ENCODE peak calls at places on chromosomes 5 and 9, in four cellular contexts. One of them, this sample, is unnamed.
A peak's percentile ranks its signal among the peaks of the same experiment; 100 is the strongest.

GRCh38 chr9:97696823-97697601 is at the start of gene XPA:
- DNase-seq in HCT116: peak; percentile 87
- DNase-seq in colonic mucosa: peak; percentile 97
- DNase-seq in astrocyte: peak; percentile 69
- DNase-seq in this sample: no peak

GRCh38 chr9:34501889-34502425 is 20.8 kb downstream of the ENHO start:
- DNase-seq in HCT116: no peak
- DNase-seq in colonic mucosa: no peak
- DNase-seq in astrocyte: peak; percentile 81
- DNase-seq in this sample: no peak

GRCh38 chr9:107328510-107328909 is 45.4 kb downstream of the RAD23B start:
- DNase-seq in HCT116: no peak
- DNase-seq in colonic mucosa: no peak
- DNase-seq in astrocyte: no peak
- DNase-seq in this sample: no peak

GRCh38 chr5:56737002-56737621 is 78.2 kb upstream of the MAP3K1 start:
- DNase-seq in HCT116: no peak
- DNase-seq in colonic mucosa: no peak
- DNase-seq in astrocyte: peak; percentile 18
- DNase-seq in this sample: no peak

GRCh38 chr5:179149278-179149677 is 89.1 kb downstream of the ZNF354C start:
- DNase-seq in HCT116: no peak
- DNase-seq in colonic mucosa: no peak
- DNase-seq in astrocyte: no peak
- DNase-seq in this sample: no peak

GRCh38 chr9:130451004-130451390 is 6.2 kb downstream of the ASS1 start:
- DNase-seq in HCT116: no peak
- DNase-seq in colonic mucosa: peak; percentile 49
- DNase-seq in astrocyte: no peak
- DNase-seq in this sample: no peak

GRCh38 chr9:136857606-136858412 is 5.7 kb downstream of the MAMDC4 start:
- DNase-seq in HCT116: no peak
- DNase-seq in colonic mucosa: peak; percentile 86
- DNase-seq in astrocyte: no peak
- DNase-seq in this sample: no peak

GRCh38 chr5:96706433-96707111 is 44.4 kb downstream of the CAST start:
- DNase-seq in HCT116: no peak
- DNase-seq in colonic mucosa: no peak
- DNase-seq in astrocyte: no peak
- DNase-seq in this sample: no peak

GRCh38 chr9:4833781-4834560 is 41.2 kb downstream of the RCL1 start:
- DNase-seq in HCT116: no peak
- DNase-seq in colonic mucosa: no peak
- DNase-seq in astrocyte: peak; percentile 39
- DNase-seq in this sample: no peak

GRCh38 chr5:174925586-174925985 is 201.2 kb downstream of the MSX2 start:
- DNase-seq in HCT116: no peak
- DNase-seq in colonic mucosa: no peak
- DNase-seq in astrocyte: no peak
- DNase-seq in this sample: no peak

GRCh38 chr9:14908221-14909206 is 1.7 kb downstream of the FREM1 start:
- DNase-seq in HCT116: no peak
- DNase-seq in colonic mucosa: no peak
- DNase-seq in astrocyte: no peak
- DNase-seq in this sample: no peak

GRCh38 chr9:137388589-137389427 is 34.2 kb downstream of the EXD3 start:
- DNase-seq in HCT116: no peak
- DNase-seq in colonic mucosa: no peak
- DNase-seq in astrocyte: no peak
- DNase-seq in this sample: no peak

GRCh38 chr5:51558682-51559081 is 175.4 kb downstream of the ISL1 start:
- DNase-seq in HCT116: no peak
- DNase-seq in colonic mucosa: no peak
- DNase-seq in astrocyte: no peak
- DNase-seq in this sample: no peak

GRCh38 chr9:98146101-98146991 is 27.3 kb upstream of the TRIM14 start:
- DNase-seq in HCT116: no peak
- DNase-seq in colonic mucosa: peak; percentile 90
- DNase-seq in astrocyte: no peak
- DNase-seq in this sample: peak; percentile 75

GRCh38 chr5:56105511-56106372 is 111.0 kb upstream of the IL6ST start:
- DNase-seq in HCT116: no peak
- DNase-seq in colonic mucosa: no peak
- DNase-seq in astrocyte: no peak
- DNase-seq in this sample: no peak

GRCh38 chr9:98854206-98854756 is 46.8 kb downstream of the GALNT12 start:
- DNase-seq in HCT116: no peak
- DNase-seq in colonic mucosa: no peak
- DNase-seq in astrocyte: peak; percentile 73
- DNase-seq in this sample: no peak

GRCh38 chr5:96280946-96281393 is 152.1 kb downstream of the PCSK1 start:
- DNase-seq in HCT116: no peak
- DNase-seq in colonic mucosa: no peak
- DNase-seq in astrocyte: no peak
- DNase-seq in this sample: no peak

GRCh38 chr5:57097526-57097925 is 76.3 kb upstream of the GPBP1 start:
- DNase-seq in HCT116: no peak
- DNase-seq in colonic mucosa: no peak
- DNase-seq in astrocyte: no peak
- DNase-seq in this sample: no peak

GRCh38 chr9:8115570-8115969 is 316.0 kb upstream of the DMAC1 start:
- DNase-seq in HCT116: no peak
- DNase-seq in colonic mucosa: no peak
- DNase-seq in astrocyte: no peak
- DNase-seq in this sample: no peak

GRCh38 chr5:79241535-79241979 is 5.6 kb downstream of the JMY start:
- DNase-seq in HCT116: no peak
- DNase-seq in colonic mucosa: no peak
- DNase-seq in astrocyte: no peak
- DNase-seq in this sample: no peak

GRCh38 chr9:71106992-71107391 is 14.4 kb downstream of the TRPM3 start:
- DNase-seq in HCT116: no peak
- DNase-seq in colonic mucosa: no peak
- DNase-seq in astrocyte: no peak
- DNase-seq in this sample: no peak

GRCh38 chr9:122931851-122932199 is 513 bp upstream of the ZBTB26 start:
- DNase-seq in HCT116: no peak
- DNase-seq in colonic mucosa: no peak
- DNase-seq in astrocyte: no peak
- DNase-seq in this sample: no peak

GRCh38 chr9:109456811-109457210 is 41.3 kb downstream of the PTPN3 start:
- DNase-seq in HCT116: no peak
- DNase-seq in colonic mucosa: no peak
- DNase-seq in astrocyte: no peak
- DNase-seq in this sample: no peak

GRCh38 chr9:93254806-93255519 is 71.0 kb downstream of the WNK2 start:
- DNase-seq in HCT116: no peak
- DNase-seq in colonic mucosa: no peak
- DNase-seq in astrocyte: no peak
- DNase-seq in this sample: no peak

GRCh38 chr9:109098221-109098959 is 21.4 kb downstream of the TMEM245 start:
- DNase-seq in HCT116: no peak
- DNase-seq in colonic mucosa: no peak
- DNase-seq in astrocyte: peak; percentile 93
- DNase-seq in this sample: no peak

GRCh38 chr5:61055434-61056006 is 106.7 kb downstream of the SMIM15 start:
- DNase-seq in HCT116: no peak
- DNase-seq in colonic mucosa: no peak
- DNase-seq in astrocyte: peak; percentile 37
- DNase-seq in this sample: no peak

GRCh38 chr5:74131256-74131655 is 505.3 kb downstream of the ARHGEF28 start:
- DNase-seq in HCT116: no peak
- DNase-seq in colonic mucosa: no peak
- DNase-seq in astrocyte: no peak
- DNase-seq in this sample: no peak

GRCh38 chr9:2174321-2174720 is 159.2 kb downstream of the SMARCA2 start:
- DNase-seq in HCT116: no peak
- DNase-seq in colonic mucosa: no peak
- DNase-seq in astrocyte: no peak
- DNase-seq in this sample: no peak

GRCh38 chr9:121700165-121700830 is 48.9 kb downstream of the DAB2IP start:
- DNase-seq in HCT116: no peak
- DNase-seq in colonic mucosa: peak; percentile 71
- DNase-seq in astrocyte: no peak
- DNase-seq in this sample: peak; percentile 88
- H3K27ac ChIP-seq in HCT116: peak overlapping the region; percentile 64
- H3K27ac ChIP-seq in colonic mucosa: peak overlapping the region; percentile 27
- H3K27ac ChIP-seq in astrocyte: no peak overlapping the region
- H3K27ac ChIP-seq in this sample: peak overlapping the region; percentile 71

DNA sequence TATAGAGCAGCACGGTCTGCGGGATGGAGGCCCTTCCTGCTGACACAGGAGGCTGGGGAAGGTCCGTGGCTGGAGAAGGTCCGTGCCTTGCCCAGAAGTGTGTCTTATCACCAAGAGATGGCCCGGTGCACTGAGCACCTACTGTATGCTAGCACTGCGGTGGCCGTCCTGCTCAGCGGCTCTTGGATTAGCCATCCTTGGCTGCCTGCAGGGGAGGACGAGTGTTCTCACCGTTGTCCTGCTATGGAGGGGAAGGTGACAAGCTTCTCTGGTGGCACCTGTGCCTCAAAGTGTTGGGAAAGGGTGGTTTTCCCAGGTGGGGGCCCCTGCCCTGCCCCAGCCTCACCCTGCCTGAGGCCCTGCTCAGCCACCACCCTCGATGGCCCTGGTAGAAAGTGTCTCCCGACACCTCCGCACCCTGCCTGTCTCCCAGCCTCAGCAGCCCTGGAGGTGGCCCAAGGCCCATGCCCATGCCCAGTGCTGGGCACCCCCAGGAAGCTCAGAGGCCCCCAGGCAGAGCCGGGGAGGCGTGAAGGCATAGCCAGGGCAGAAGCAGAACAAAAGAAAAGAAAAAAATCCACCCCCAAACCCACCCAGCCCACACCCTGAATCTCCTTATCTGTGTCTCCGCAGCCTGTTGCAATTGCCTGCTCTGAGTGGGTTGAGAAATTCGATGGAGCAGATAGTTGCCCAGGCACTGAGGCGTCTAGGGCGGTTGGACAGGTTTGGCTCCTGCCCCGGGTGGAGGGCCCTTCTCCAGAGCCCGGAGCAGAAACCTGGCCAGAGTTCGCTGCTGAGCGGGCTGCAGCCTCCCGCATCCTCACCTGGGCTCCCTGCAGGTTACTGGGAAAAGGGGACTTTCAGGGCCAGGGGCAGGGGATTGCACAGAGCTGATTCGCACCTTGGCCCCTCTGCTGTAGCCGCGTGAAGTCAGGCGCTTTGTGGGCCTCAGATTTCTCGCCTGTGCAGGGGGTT is 30.5 kb downstream of the RXRA start:
- DNase-seq in HCT116: no peak
- DNase-seq in colonic mucosa: peak; percentile 73
- DNase-seq in astrocyte: no peak
- DNase-seq in this sample: no peak
- H3K4me1 ChIP-seq in HCT116: peaks cover 21% of the 10 kb centered on the region
- H3K4me1 ChIP-seq in colonic mucosa: peaks cover 35% of the 10 kb centered on the region
- H3K4me1 ChIP-seq in astrocyte: peaks cover 11% of the 10 kb centered on the region
- H3K4me1 ChIP-seq in this sample: peaks cover 86% of the 10 kb centered on the region

DNA sequence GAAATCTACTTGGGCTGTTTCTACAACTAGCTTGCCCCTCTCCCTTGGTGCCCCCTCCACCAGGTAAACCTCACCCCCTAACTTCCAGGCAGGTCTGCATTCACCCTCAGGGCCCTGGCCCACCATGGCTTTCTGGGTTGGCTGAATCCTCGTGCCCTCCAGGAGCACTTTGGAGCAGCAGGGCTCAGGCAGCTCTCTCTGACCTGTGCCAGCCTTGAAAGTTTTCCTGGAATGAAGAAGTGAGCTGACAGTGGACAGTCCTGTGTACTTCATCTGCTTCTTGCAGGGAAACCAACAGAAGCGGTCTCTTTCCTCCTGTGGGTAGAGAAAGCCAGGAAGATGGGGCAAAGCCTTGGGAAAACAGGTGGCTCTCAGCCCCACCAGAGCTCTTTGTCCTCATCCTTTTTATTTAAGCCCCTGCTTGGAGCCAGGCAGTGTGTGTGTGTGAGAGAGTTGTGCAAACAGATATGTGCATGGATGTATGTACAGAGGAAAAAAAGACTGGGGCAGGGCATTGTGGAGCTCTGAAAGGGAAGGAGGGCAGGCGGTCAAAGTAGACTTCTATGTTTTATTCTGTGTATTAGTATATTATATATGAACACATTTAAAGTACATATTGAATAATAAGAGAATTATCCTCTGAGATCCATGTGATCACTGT is 62.3 kb upstream of the SPRY4 start:
- DNase-seq in HCT116: no peak
- DNase-seq in colonic mucosa: no peak
- DNase-seq in astrocyte: no peak
- DNase-seq in this sample: no peak
- H3K9ac ChIP-seq in HCT116: no peak overlapping the region
- H3K9ac ChIP-seq in colonic mucosa: no peak overlapping the region
- H3K9ac ChIP-seq in astrocyte: no peak overlapping the region
- H3K9ac ChIP-seq in this sample: no peak overlapping the region

GRCh38 chr9:20200900-20201495 is 412.2 kb upstream of the SLC24A2 start:
- DNase-seq in HCT116: no peak
- DNase-seq in colonic mucosa: no peak
- DNase-seq in astrocyte: no peak
- DNase-seq in this sample: no peak

GRCh38 chr9:20199111-20199510 is 410.3 kb upstream of the SLC24A2 start:
- DNase-seq in HCT116: no peak
- DNase-seq in colonic mucosa: no peak
- DNase-seq in astrocyte: no peak
- DNase-seq in this sample: no peak

GRCh38 chr9:20197976-20198685 is 409.3 kb upstream of the SLC24A2 start:
- DNase-seq in HCT116: no peak
- DNase-seq in colonic mucosa: peak; percentile 69
- DNase-seq in astrocyte: no peak
- DNase-seq in this sample: peak; percentile 1
- H3K27ac ChIP-seq in HCT116: no peak overlapping the region
- H3K27ac ChIP-seq in colonic mucosa: no peak overlapping the region
- H3K27ac ChIP-seq in astrocyte: no peak overlapping the region
- H3K27ac ChIP-seq in this sample: no peak overlapping the region

This sample was measured in keratinocyte.